ENCODE peak calls at places on chromosomes 12 and 14, in eight cellular contexts. G is gastrocnemius medialis, S is suprapubic skin, C is cardiac muscle cell, J is psoas muscle, D is tibial artery, M is fibroblast of lung, X is mucosa of descending colon. N is an unnamed sample. For H3K36me3 and H3K4me1, the result is how much of the 10 kb centered on the place peaks cover.

GRCh38 chr14:92105073-92105844 is 1.1 kb downstream of the ATXN3 start:
- DNase-seq in G (no peak), S (no peak), C (no peak), J (no peak), D (no peak), M (no peak), X (no peak), N (no peak)

GRCh38 chr14:63045612-63046320 is 508 bp upstream of the KCNH5 start:
- DNase-seq in G (no peak), S (no peak), C (peak), J (peak), D (no peak), M (peak), X (peak), N (no peak)

GRCh38 chr12:60209933-60210332 is 614.1 kb downstream of the SLC16A7 start:
- DNase-seq in G (no peak), S (no peak), C (no peak), J (no peak), D (no peak), M (no peak), X (no peak), N (no peak)

GRCh38 chr12:90027889-90028570 is 319.4 kb upstream of the ATP2B1 start:
- DNase-seq in G (no peak), S (no peak), C (no peak), J (no peak), D (no peak), M (peak), X (no peak), N (no peak)

GRCh38 chr14:24066490-24067132 is 4.8 kb upstream of the CPNE6 start:
- DNase-seq in G (no peak), S (no peak), C (no peak), J (no peak), D (no peak), M (no peak), X (no peak), N (no peak)

GRCh38 chr14:36522972-36523685 is 3.1 kb upstream of the NKX2-1 start:
- DNase-seq in G (no peak), S (no peak), C (no peak), J (no peak), D (no peak), M (no peak), X (no peak), N (no peak)

GRCh38 chr14:62956413-62956812 is 88.8 kb downstream of the KCNH5 start:
- DNase-seq in G (no peak), S (no peak), C (no peak), J (no peak), D (no peak), M (peak), X (no peak), N (no peak)

GRCh38 chr12:105935981-105936380 is 202.8 kb downstream of the NUAK1 start:
- DNase-seq in G (no peak), S (no peak), C (no peak), J (no peak), D (no peak), M (peak), X (no peak), N (no peak)

GRCh38 chr14:35159742-35160409 is 37.5 kb downstream of the PRORP start:
- DNase-seq in G (no peak), S (no peak), C (no peak), J (no peak), D (no peak), M (peak), X (no peak), N (no peak)

GRCh38 chr12:75709474-75709873 is 198.1 kb upstream of the KRR1 start:
- DNase-seq in G (no peak), S (no peak), C (no peak), J (no peak), D (no peak), M (no peak), X (no peak), N (no peak)

GRCh38 chr12:131194166-131194565 is 240.5 kb downstream of the ADGRD1 start:
- DNase-seq in G (no peak), S (no peak), C (no peak), J (no peak), D (no peak), M (no peak), X (no peak), N (no peak)

GRCh38 chr14:98859301-98859700 is 412.7 kb downstream of the BCL11B start:
- DNase-seq in G (no peak), S (no peak), C (no peak), J (no peak), D (no peak), M (no peak), X (no peak), N (no peak)

GRCh38 chr12:41277019-41277770 is 89.1 kb downstream of the PDZRN4 start:
- DNase-seq in G (no peak), S (no peak), C (peak), J (no peak), D (no peak), M (peak), X (no peak), N (no peak)

GRCh38 chr12:89524201-89525001 is at the start of gene GALNT4:
- DNase-seq in G (peak), S (peak), C (peak), J (peak), D (peak), M (peak), X (peak), N (peak)

GRCh38 chr12:85755760-85756159 is 80.4 kb downstream of the RASSF9 start:
- DNase-seq in G (no peak), S (no peak), C (no peak), J (no peak), D (no peak), M (no peak), X (no peak), N (no peak)

GRCh38 chr12:89385965-89386537 is 33.8 kb upstream of the DUSP6 start:
- DNase-seq in G (no peak), S (no peak), C (no peak), J (no peak), D (no peak), M (no peak), X (no peak), N (no peak)

GRCh38 chr14:95698287-95698686 is 12.1 kb downstream of the TCL1B start:
- DNase-seq in G (no peak), S (no peak), C (no peak), J (no peak), D (no peak), M (no peak), X (no peak), N (no peak)

GRCh38 chr14:54606178-54606577 is 39.2 kb downstream of the SAMD4A start:
- DNase-seq in G (no peak), S (no peak), C (peak), J (peak), D (peak), M (peak), X (no peak), N (peak)

GRCh38 chr12:13293086-13293485 is 96.6 kb downstream of the EMP1 start:
- DNase-seq in G (no peak), S (no peak), C (peak), J (no peak), D (no peak), M (peak), X (no peak), N (no peak)

DNA sequence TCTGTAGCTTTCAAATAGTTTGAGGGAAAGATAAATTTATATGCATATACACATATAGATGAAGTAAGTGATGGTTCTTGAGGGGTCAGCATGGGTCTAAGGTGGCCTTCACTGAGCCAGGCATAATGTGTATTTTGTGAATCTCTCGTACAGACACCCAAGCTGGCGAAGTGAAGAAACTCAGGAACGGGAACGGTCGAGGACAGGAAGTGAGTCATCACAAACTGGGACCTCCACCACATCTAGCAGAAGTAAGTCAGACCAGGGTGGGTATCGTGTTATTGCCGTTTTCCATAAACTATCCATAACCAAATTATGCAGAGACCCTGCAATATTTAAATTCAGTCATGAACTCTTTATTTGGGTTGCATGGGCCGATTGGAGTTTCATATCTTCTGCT is 15.4 kb upstream of the TNS2 start:
- DNase-seq in G (no peak), S (no peak), C (no peak), J (no peak), D (no peak), M (no peak), X (no peak), N (no peak)
- H3K36me3 ChIP-seq in G (under half), S (half or more), C (half or more), J (half or more), D (half or more), M (under half), X (under half), N (under half)

GRCh38 chr12:111222027-111222414 is 146.9 kb downstream of the PHETA1 start:
- DNase-seq in G (no peak), S (no peak), C (no peak), J (no peak), D (no peak), M (no peak), X (no peak), N (no peak)

GRCh38 chr12:111222520-111222919 is 146.4 kb downstream of the PHETA1 start:
- DNase-seq in G (no peak), S (no peak), C (no peak), J (no peak), D (no peak), M (no peak), X (no peak), N (no peak)

GRCh38 chr12:111219440-111219839 is 149.5 kb downstream of the PHETA1 start:
- DNase-seq in G (no peak), S (no peak), C (no peak), J (no peak), D (no peak), M (no peak), X (no peak), N (no peak)

GRCh38 chr12:111220363-111220762 is 148.5 kb downstream of the PHETA1 start:
- DNase-seq in G (no peak), S (no peak), C (no peak), J (no peak), D (no peak), M (no peak), X (no peak), N (no peak)

DNA sequence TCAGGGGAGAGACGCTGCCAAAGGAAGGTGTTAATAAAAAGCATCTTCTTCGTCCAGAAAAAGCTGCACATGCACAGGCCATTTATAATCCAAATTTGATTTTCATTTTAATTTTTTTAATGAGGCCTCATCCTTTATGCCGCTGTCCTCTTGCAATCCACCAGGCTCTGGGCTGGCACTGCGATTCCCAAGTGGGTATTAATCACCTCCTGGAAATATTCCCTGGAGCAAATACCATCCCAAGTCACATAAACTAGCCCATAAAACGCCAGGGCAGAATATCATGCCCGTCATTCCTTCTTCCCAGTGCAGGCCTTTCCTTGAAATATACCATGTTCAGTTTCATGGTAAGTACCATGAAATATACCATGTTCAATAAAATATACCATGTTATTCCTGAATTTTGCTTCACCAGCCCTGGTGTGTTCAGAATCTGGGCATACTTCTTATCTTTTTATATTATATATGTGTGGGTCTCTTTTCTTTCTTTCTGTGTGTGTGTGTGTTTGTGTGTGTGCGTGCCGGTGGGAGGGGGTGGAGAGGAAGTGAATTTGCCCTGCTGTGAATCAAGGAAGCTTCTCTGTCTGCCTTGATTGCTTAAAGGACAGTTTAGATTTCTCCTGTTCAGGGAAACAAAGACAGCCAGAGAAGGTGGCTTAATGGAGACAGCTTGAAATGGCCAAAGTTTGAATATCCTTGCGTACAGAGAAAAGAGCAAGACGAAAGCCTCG is 147.4 kb downstream of the PHETA1 start:
- DNase-seq in G (no peak), S (no peak), C (no peak), J (no peak), D (no peak), M (no peak), X (no peak), N (no peak)
- H3K4me1 ChIP-seq in G (under half), S (under half), C (under half), J (under half), D (under half), M (under half), X (under half), N (under half)

DNA sequence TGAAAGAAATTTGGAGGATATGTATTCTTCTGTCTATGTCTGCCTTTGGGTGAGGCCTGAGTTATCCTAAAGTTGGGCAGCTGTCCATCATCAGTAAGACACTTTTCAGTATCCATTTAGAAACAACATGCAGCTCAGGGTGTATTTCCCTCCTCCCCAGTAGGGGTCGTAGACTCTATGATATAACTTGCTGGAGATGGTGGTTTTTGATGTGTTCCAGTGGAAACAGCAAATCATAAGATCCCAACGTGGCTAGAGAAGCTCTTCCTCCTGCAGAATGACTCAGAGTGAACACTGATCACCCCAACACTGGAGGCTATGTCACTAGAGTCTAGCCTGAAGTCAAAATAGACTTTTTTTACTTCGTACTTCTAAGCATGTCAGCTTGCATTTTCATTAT is 331.6 kb upstream of the STXBP6 start:
- DNase-seq in G (no peak), S (no peak), C (no peak), J (no peak), D (no peak), M (no peak), X (no peak), N (no peak)
- H3K36me3 ChIP-seq in G (under half), S (under half), C (under half), J (under half), D (under half), M (under half), X (under half), N (under half)

DNA sequence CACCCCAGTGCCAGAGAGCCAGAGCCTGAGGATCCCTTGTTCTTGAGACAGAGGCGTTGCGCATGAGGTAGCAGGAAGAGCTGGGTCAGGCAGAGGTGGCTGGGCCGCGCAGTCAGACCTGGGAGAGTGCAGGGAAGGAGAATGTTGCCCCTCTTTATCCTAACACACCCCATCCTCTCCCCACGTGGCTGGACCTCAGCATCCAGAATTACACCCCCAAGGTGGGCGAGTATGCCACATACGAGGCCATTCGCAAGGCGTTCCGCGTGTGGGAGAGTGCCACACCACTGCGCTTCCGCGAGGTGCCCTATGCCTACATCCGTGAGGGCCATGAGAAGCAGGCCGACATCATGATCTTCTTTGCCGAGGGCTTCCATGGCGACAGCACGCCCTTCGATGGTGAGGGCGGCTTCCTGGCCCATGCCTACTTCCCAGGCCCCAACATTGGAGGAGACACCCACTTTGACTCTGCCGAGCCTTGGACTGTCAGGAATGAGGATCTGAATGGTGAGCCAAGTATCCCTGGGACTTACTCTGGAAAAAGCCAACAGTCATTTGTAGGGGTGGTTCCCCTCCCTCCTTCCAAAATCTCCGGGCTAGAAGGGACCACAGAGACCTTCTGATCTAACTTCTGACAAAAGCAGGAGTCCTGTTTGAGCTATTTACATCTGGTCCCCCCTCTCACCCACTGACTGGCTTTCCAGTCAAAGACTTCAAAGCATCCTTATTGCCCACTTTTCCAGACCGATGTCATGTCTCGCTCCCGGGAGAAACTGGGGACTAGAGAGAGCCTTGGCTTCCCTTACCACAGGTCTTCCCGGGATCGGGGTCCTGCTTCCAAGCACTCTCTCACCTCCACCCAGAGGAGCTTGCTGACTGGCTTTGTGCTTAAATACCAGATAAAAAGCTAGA is 6.1 kb downstream of the MMP14 start:
- DNase-seq in G (no peak), S (peak), C (no peak), J (peak), D (peak), M (no peak), X (no peak), N (no peak)
- H3K4me1 ChIP-seq in G (under half), S (half or more), C (under half), J (under half), D (half or more), M (under half), X (under half), N (under half)

GRCh38 chr12:31393004-31393550 is 67.1 kb upstream of the SINHCAF start:
- DNase-seq in G (no peak), S (no peak), C (no peak), J (no peak), D (no peak), M (no peak), X (no peak), N (no peak)
- H3K36me3 ChIP-seq in G (under half), S (under half), C (half or more), J (half or more), D (under half), M (under half), X (under half), N (under half)

DNA sequence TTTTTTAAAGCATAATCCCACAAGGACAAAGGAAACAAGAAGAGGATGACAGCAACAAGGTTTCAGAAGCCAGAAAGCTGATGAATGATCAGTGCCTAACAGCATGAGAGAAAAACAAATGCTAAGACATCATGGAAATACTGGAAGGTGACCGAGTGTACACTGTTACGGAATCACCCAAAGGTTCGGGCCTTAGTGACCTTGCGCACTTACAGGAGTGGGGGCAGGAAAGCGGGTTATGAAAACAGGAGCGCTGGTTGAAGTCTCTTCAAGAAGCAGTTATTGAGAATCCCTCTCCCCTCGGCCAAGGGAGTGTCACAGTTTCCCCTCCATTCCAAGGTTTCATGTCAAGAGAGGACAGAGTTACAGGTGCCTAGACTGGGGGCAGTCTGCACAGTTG is 42.6 kb downstream of the SLC25A47 start:
- DNase-seq in G (no peak), S (no peak), C (no peak), J (no peak), D (no peak), M (no peak), X (no peak), N (no peak)
- H3K4me1 ChIP-seq in G (under half), S (under half), C (under half), J (under half), D (under half), M (under half), X (under half), N (under half)

GRCh38 chr12:123750159-123750656 is 11.9 kb upstream of the DNAH10 start:
- DNase-seq in G (no peak), S (no peak), C (no peak), J (no peak), D (no peak), M (no peak), X (no peak), N (no peak)
- H3K36me3 ChIP-seq in G (under half), S (half or more), C (half or more), J (half or more), D (under half), M (under half), X (under half), N (under half)

GRCh38 chr12:122012184-122012583 is 9.5 kb upstream of the BCL7A start:
- DNase-seq in G (no peak), S (no peak), C (no peak), J (no peak), D (no peak), M (no peak), X (no peak), N (no peak)
- H3K4me1 ChIP-seq in G (under half), S (under half), C (under half), J (under half), D (under half), M (under half), X (under half), N (under half)

DNA sequence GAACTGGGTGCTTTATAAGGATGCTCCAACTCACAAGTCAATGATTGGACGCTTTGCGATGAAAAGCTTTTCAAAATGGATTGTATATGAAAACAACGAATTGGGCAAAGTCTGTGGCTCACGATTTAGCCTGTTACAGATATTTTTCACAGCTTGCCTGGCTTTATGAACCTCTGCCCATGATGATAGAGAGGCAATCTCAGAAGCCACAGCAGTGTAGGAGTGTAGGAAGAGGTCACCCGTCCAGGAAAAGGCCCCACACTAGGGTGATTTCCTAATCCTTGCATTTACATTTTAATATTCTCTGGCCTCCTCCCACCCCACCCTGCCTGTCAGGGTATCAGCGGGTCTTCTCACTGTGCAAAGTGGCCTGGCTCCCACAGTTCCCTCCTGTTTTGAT is 81.8 kb upstream of the FOXN3 start:
- DNase-seq in G (no peak), S (no peak), C (no peak), J (no peak), D (no peak), M (no peak), X (no peak), N (no peak)
- H3K36me3 ChIP-seq in G (under half), S (under half), C (under half), J (under half), D (under half), M (under half), X (under half), N (under half)

N was measured in heart right ventricle.